ENCODE peak calls at places on chromosomes 6 and 20, in five cellular contexts. J, V, W, Y and Z are unnamed samples. For H3K4me1, the result is how much of the 10 kb centered on the place peaks cover.

GRCh38 chr20:62051901-62052255 is 13.8 kb downstream of the TAF4 start:
- DNase-seq in J (no peak), V (no peak), W (no peak), Y (no peak), Z (peak)

GRCh38 chr6:108730556-108731228 is 117.5 kb upstream of the ARMC2 start:
- DNase-seq in J (no peak), V (no peak), W (no peak), Y (no peak), Z (no peak)

GRCh38 chr6:132130530-132131298 is 179.5 kb upstream of the CCN2 start:
- DNase-seq in J (no peak), V (peak), W (no peak), Y (peak), Z (no peak)

GRCh38 chr20:64079273-64080012 is at the start of gene RGS19:
- DNase-seq in J (peak), V (peak), W (peak), Y (no peak), Z (no peak)

GRCh38 chr6:10559492-10560150 is 38.5 kb downstream of the GCNT2 start:
- DNase-seq in J (no peak), V (no peak), W (no peak), Y (no peak), Z (no peak)

GRCh38 chr20:49399329-49399728 is 83.1 kb downstream of the KCNB1 start:
- DNase-seq in J (no peak), V (no peak), W (no peak), Y (no peak), Z (peak)

GRCh38 chr6:89475634-89476033 is 42.7 kb downstream of the ANKRD6 start:
- DNase-seq in J (no peak), V (no peak), W (no peak), Y (no peak), Z (no peak)

GRCh38 chr20:22574545-22575086 is 9.8 kb downstream of the FOXA2 start:
- DNase-seq in J (no peak), V (no peak), W (no peak), Y (no peak), Z (no peak)

GRCh38 chr20:9025643-9026042 is 43.2 kb upstream of the PLCB4 start:
- DNase-seq in J (no peak), V (no peak), W (no peak), Y (no peak), Z (no peak)

GRCh38 chr6:105424177-105424783 is 21.4 kb upstream of the PREP start:
- DNase-seq in J (peak), V (no peak), W (peak), Y (no peak), Z (no peak)

GRCh38 chr20:45835230-45836224 is 1.9 kb downstream of the SNX21 start:
- DNase-seq in J (no peak), V (peak), W (no peak), Y (peak), Z (no peak)

GRCh38 chr20:20843982-20844381 is 131.5 kb upstream of the RALGAPA2 start:
- DNase-seq in J (no peak), V (no peak), W (peak), Y (no peak), Z (no peak)

GRCh38 chr20:56299362-56299761 is 50.8 kb downstream of the MC3R start:
- DNase-seq in J (no peak), V (no peak), W (no peak), Y (no peak), Z (no peak)

GRCh38 chr6:40779399-40779798 is 192.2 kb upstream of the LRFN2 start:
- DNase-seq in J (no peak), V (no peak), W (no peak), Y (no peak), Z (no peak)

GRCh38 chr6:125252891-125253290 is 48.9 kb downstream of the HDDC2 start:
- DNase-seq in J (no peak), V (no peak), W (no peak), Y (no peak), Z (no peak)

GRCh38 chr6:135488023-135488422 is 9.5 kb downstream of the AHI1 start:
- DNase-seq in J (no peak), V (no peak), W (no peak), Y (no peak), Z (no peak)

GRCh38 chr6:151400473-151400872 is 9.1 kb upstream of the ZBTB2 start:
- DNase-seq in J (no peak), V (no peak), W (no peak), Y (no peak), Z (no peak)

GRCh38 chr6:71457883-71458282 is 169.3 kb downstream of the OGFRL1 start:
- DNase-seq in J (no peak), V (no peak), W (no peak), Y (no peak), Z (no peak)

GRCh38 chr6:105794263-105794662 is 291.9 kb upstream of the PRDM1 start:
- DNase-seq in J (no peak), V (peak), W (peak), Y (no peak), Z (no peak)

GRCh38 chr6:124798942-124799496 is 163.2 kb upstream of the RNF217 start:
- DNase-seq in J (no peak), V (no peak), W (no peak), Y (no peak), Z (no peak)

GRCh38 chr20:7853493-7853892 is 86.8 kb downstream of the HAO1 start:
- DNase-seq in J (no peak), V (no peak), W (no peak), Y (no peak), Z (no peak)

GRCh38 chr6:75893058-75893775 is 144.2 kb downstream of the MYO6 start:
- DNase-seq in J (no peak), V (no peak), W (no peak), Y (no peak), Z (no peak)

GRCh38 chr6:47288245-47289090 is 21.2 kb downstream of the TNFRSF21 start:
- DNase-seq in J (no peak), V (no peak), W (peak), Y (no peak), Z (no peak)

GRCh38 chr6:34829137-34829536 is 37.3 kb downstream of the BLTP3A start:
- DNase-seq in J (no peak), V (no peak), W (no peak), Y (no peak), Z (no peak)

GRCh38 chr20:47704746-47705496 is 80.4 kb downstream of the SULF2 start:
- DNase-seq in J (no peak), V (peak), W (no peak), Y (no peak), Z (no peak)

GRCh38 chr6:21754891-21755290 is 161.3 kb downstream of the SOX4 start:
- DNase-seq in J (no peak), V (no peak), W (no peak), Y (no peak), Z (peak)

GRCh38 chr6:149935246-149935645 is 6.6 kb upstream of the ULBP2 start:
- DNase-seq in J (no peak), V (no peak), W (no peak), Y (no peak), Z (no peak)

GRCh38 chr6:97656236-97656635 is 373.2 kb upstream of the MMS22L start:
- DNase-seq in J (no peak), V (no peak), W (no peak), Y (no peak), Z (no peak)

GRCh38 chr6:18343741-18344140 is 43.4 kb upstream of the RNF144B start:
- DNase-seq in J (no peak), V (no peak), W (no peak), Y (no peak), Z (no peak)

GRCh38 chr6:33585403-33586107 is 5.5 kb upstream of the BAK1 start:
- DNase-seq in J (peak), V (peak), W (peak), Y (peak), Z (no peak)

GRCh38 chr6:154471609-154472362 is 38.7 kb downstream of the CNKSR3 start:
- DNase-seq in J (no peak), V (no peak), W (no peak), Y (no peak), Z (no peak)

GRCh38 chr6:147177286-147177685 is 26.9 kb upstream of the STXBP5 start:
- DNase-seq in J (no peak), V (no peak), W (no peak), Y (no peak), Z (no peak)

GRCh38 chr6:13479971-13480434 is 7.4 kb downstream of the GFOD1 start:
- DNase-seq in J (no peak), V (no peak), W (no peak), Y (no peak), Z (no peak)

GRCh38 chr6:42970859-42971612 is 7.9 kb downstream of the PEX6 start:
- DNase-seq in J (no peak), V (no peak), W (no peak), Y (no peak), Z (no peak)

GRCh38 chr6:41519748-41520699 is 26.2 kb upstream of the FOXP4 start:
- DNase-seq in J (no peak), V (no peak), W (peak), Y (no peak), Z (no peak)

GRCh38 chr6:47162793-47163192 is 120.7 kb upstream of the ADGRF1 start:
- DNase-seq in J (no peak), V (no peak), W (no peak), Y (no peak), Z (no peak)

GRCh38 chr6:2784061-2784460 is 18.9 kb downstream of the WRNIP1 start:
- DNase-seq in J (no peak), V (no peak), W (no peak), Y (no peak), Z (no peak)

GRCh38 chr20:36236786-36237121 is 476 bp downstream of the AAR2 start:
- DNase-seq in J (no peak), V (no peak), W (no peak), Y (no peak), Z (no peak)

GRCh38 chr6:142187209-142187608 is 40.1 kb downstream of the VTA1 start:
- DNase-seq in J (no peak), V (peak), W (no peak), Y (no peak), Z (no peak)

GRCh38 chr6:44655368-44656342 is 268.1 kb downstream of the CDC5L start:
- DNase-seq in J (peak), V (peak), W (peak), Y (peak), Z (no peak)

GRCh38 chr6:44660561-44661220 is 273.2 kb downstream of the CDC5L start:
- DNase-seq in J (no peak), V (no peak), W (no peak), Y (no peak), Z (no peak)

GRCh38 chr6:44658571-44658970 is 271.1 kb downstream of the CDC5L start:
- DNase-seq in J (no peak), V (no peak), W (no peak), Y (no peak), Z (no peak)

GRCh38 chr6:44659676-44660170 is 272.2 kb downstream of the CDC5L start:
- DNase-seq in J (no peak), V (no peak), W (no peak), Y (no peak), Z (no peak)

DNA sequence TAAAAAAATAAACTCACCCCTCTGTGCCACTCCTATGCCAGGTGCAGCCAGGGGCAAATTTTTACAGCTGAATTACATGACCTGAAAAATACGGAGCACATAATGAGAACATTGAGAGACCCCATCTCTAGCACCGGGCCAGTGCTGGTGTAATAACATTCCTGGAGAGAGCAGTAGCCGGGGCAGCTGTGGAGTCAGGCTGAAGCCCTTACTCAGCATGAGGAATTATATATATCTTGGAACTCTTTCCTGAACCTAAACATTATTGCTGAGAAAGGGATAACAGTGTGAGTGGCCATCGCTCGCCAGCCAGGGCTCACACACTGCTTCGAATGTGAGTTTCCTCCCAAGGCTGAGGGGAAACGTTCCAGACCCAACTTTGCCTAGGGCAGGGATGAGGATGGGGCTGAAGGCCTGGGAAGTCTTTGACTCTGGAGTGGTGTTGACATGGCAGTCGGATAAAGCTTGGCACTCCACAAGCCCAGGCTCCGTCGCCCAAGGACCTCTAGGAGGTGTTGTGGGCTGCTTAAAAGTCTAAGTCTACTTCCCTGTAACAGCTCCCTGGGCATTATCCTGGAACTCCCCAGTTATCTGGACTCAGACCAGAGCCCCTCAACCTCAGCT is 269.8 kb downstream of the CDC5L start:
- DNase-seq in J (no peak), V (no peak), W (no peak), Y (no peak), Z (no peak)
- TF ChIP-seq CTCF in J (no peak), V (peak), W (no peak), Y (no peak), Z (no peak)

GRCh38 chr6:138909975-138910374 is 78.1 kb downstream of the REPS1 start:
- DNase-seq in J (no peak), V (no peak), W (no peak), Y (no peak), Z (no peak)
- H3K4me3 ChIP-seq in J (no peak), V (no peak), W (no peak), Y (no peak), Z (no peak)

DNA sequence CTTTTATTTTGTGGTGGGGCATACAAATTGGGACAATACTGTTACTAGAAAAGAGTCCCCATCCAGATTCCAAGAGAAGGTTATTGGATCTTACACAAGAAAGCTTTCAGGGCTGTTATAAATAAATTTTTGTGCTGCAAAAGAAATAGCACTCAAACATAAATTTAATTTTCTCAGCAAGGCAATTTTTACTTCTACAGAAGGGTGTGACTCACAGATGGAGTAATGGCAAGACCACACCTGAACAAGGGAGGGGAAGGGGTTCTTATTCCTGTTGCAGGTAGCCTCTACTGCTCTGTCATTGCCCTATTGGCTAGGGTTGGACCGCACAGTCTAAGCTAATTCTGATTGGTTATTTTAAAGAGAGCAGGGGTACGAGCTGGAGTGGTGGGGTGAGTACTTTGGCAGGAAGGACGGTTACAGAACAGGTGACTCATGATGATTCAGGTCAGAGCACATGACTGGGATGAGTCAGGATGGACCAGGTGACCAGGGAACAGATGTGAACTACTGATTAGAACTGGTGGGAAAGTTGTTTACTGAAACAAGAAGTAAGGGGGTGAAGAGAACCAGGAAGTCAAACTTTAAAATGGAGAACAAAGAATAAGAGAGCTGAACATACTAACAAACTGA is 41.1 kb downstream of the CNR1 start:
- DNase-seq in J (no peak), V (no peak), W (no peak), Y (no peak), Z (no peak)
- H3K4me1 ChIP-seq in J (under half), V (under half), W (under half), Y (under half), Z (under half)

GRCh38 chr6:558959-559358 is 97.9 kb downstream of the HUS1B start:
- DNase-seq in J (no peak), V (no peak), W (no peak), Y (no peak), Z (no peak)

GRCh38 chr6:563863-564262 is 93.0 kb downstream of the HUS1B start:
- DNase-seq in J (no peak), V (no peak), W (no peak), Y (no peak), Z (no peak)

GRCh38 chr6:562052-562676 is 94.7 kb downstream of the HUS1B start:
- DNase-seq in J (no peak), V (no peak), W (no peak), Y (no peak), Z (no peak)

DNA sequence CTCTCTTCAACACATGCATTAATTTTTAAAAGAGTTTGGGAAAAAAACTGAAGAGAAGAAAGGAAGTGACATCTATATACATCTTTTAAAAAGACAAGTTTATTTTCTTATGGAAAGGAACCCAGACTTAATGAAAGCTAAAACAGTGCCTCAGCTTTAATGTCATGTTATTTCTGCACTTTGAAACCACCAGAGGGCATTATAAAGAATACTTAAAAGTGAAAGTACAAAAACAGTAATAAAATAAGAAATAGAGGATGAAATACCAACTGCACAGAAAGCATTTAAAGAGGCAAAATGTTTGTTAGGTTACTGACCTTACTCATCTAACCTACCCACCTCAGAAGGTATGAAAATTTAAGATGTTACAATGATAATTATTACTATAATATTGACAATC is 98.8 kb downstream of the HUS1B start:
- DNase-seq in J (no peak), V (no peak), W (no peak), Y (no peak), Z (no peak)
- TF ChIP-seq CTCF in J (no peak), V (no peak), W (no peak), Y (no peak), Z (peak)

GRCh38 chr20:24503352-24503931 is 34.0 kb downstream of the SYNDIG1 start:
- DNase-seq in J (no peak), V (peak), W (no peak), Y (no peak), Z (no peak)
- H3K4me3 ChIP-seq in J (no peak), V (peak), W (no peak), Y (peak), Z (no peak)

GRCh38 chr20:57482148-57482547 is 42.8 kb downstream of the CTCFL start:
- DNase-seq in J (no peak), V (no peak), W (no peak), Y (no peak), Z (peak)
- H3K4me1 ChIP-seq in J (under half), V (under half), W (under half), Y (under half), Z (under half)

GRCh38 chr6:158706369-158706982 is 56.6 kb downstream of the SYTL3 start:
- DNase-seq in J (no peak), V (peak), W (peak), Y (no peak), Z (no peak)
- TF ChIP-seq CTCF in J (no peak), V (peak), W (peak), Y (peak), Z (peak)

GRCh38 chr6:49515485-49516146 is 15.9 kb downstream of the GLYATL3 start:
- DNase-seq in J (no peak), V (no peak), W (no peak), Y (no peak), Z (no peak)
- H3K4me3 ChIP-seq in J (no peak), V (no peak), W (no peak), Y (no peak), Z (no peak)